ENCODE peak calls at places on chromosomes 13 and 19, in four cellular contexts. One of them, this sample, is unnamed.

GRCh38 chr19:5553892-5554291 is 13.9 kb downstream of the TINCR start:
- DNase-seq in A172: no peak
- DNase-seq in head of caudate nucleus: no peak
- DNase-seq in GM04504: no peak
- DNase-seq in this sample: no peak

GRCh38 chr19:54287456-54287855 is 6.5 kb upstream of the LILRB2 start:
- DNase-seq in A172: peak
- DNase-seq in head of caudate nucleus: no peak
- DNase-seq in GM04504: peak
- DNase-seq in this sample: no peak

GRCh38 chr19:10981496-10981895 is 20.7 kb downstream of the SMARCA4 start:
- DNase-seq in A172: peak
- DNase-seq in head of caudate nucleus: no peak
- DNase-seq in GM04504: no peak
- DNase-seq in this sample: peak

GRCh38 chr13:112177459-112177858 is 110.5 kb downstream of the SOX1 start:
- DNase-seq in A172: no peak
- DNase-seq in head of caudate nucleus: no peak
- DNase-seq in GM04504: no peak
- DNase-seq in this sample: no peak

GRCh38 chr19:14943601-14944000 is 2.3 kb downstream of the OR7C2 start:
- DNase-seq in A172: no peak
- DNase-seq in head of caudate nucleus: no peak
- DNase-seq in GM04504: no peak
- DNase-seq in this sample: peak

GRCh38 chr19:48338802-48339660 is 13.7 kb downstream of the EMP3 start:
- DNase-seq in A172: no peak
- DNase-seq in head of caudate nucleus: no peak
- DNase-seq in GM04504: no peak
- DNase-seq in this sample: peak

GRCh38 chr19:42352216-42352892 is 26.9 kb downstream of the MEGF8 start:
- DNase-seq in A172: no peak
- DNase-seq in head of caudate nucleus: peak
- DNase-seq in GM04504: no peak
- DNase-seq in this sample: peak

GRCh38 chr13:73060251-73061160 is 1.7 kb downstream of the KLF5 start:
- DNase-seq in A172: peak
- DNase-seq in head of caudate nucleus: peak
- DNase-seq in GM04504: peak
- DNase-seq in this sample: peak

GRCh38 chr19:16069813-16070365 is 6.4 kb upstream of the TPM4 start:
- DNase-seq in A172: no peak
- DNase-seq in head of caudate nucleus: no peak
- DNase-seq in GM04504: no peak
- DNase-seq in this sample: no peak

GRCh38 chr19:18204394-18205179 is 745 bp upstream of the RAB3A start:
- DNase-seq in A172: no peak
- DNase-seq in head of caudate nucleus: no peak
- DNase-seq in GM04504: no peak
- DNase-seq in this sample: no peak

GRCh38 chr13:99516153-99516929 is 15.1 kb downstream of the TM9SF2 start:
- DNase-seq in A172: no peak
- DNase-seq in head of caudate nucleus: no peak
- DNase-seq in GM04504: no peak
- DNase-seq in this sample: no peak

GRCh38 chr13:57633950-57634828 is 2.6 kb downstream of the PCDH17 start:
- DNase-seq in A172: no peak
- DNase-seq in head of caudate nucleus: peak
- DNase-seq in GM04504: no peak
- DNase-seq in this sample: peak

GRCh38 chr13:51333826-51334225 is 5.7 kb upstream of the SERPINE3 start:
- DNase-seq in A172: no peak
- DNase-seq in head of caudate nucleus: no peak
- DNase-seq in GM04504: no peak
- DNase-seq in this sample: no peak

GRCh38 chr19:49581007-49581508 is at the start of gene PRRG2:
- DNase-seq in A172: no peak
- DNase-seq in head of caudate nucleus: no peak
- DNase-seq in GM04504: no peak
- DNase-seq in this sample: no peak

GRCh38 chr19:44846455-44847143 is 502 bp downstream of the NECTIN2 start:
- DNase-seq in A172: no peak
- DNase-seq in head of caudate nucleus: no peak
- DNase-seq in GM04504: no peak
- DNase-seq in this sample: no peak

GRCh38 chr19:51098366-51099069 is 9.7 kb downstream of the CTU1 start:
- DNase-seq in A172: no peak
- DNase-seq in head of caudate nucleus: no peak
- DNase-seq in GM04504: no peak
- DNase-seq in this sample: no peak

GRCh38 chr13:45242070-45242469 is 41.2 kb upstream of the KCTD4 start:
- DNase-seq in A172: no peak
- DNase-seq in head of caudate nucleus: no peak
- DNase-seq in GM04504: no peak
- DNase-seq in this sample: no peak

GRCh38 chr19:18846862-18847515 is 15.2 kb downstream of the UPF1 start:
- DNase-seq in A172: peak
- DNase-seq in head of caudate nucleus: peak
- DNase-seq in GM04504: peak
- DNase-seq in this sample: peak

GRCh38 chr19:10617409-10618121 is 7.8 kb upstream of the SLC44A2 start:
- DNase-seq in A172: peak
- DNase-seq in head of caudate nucleus: no peak
- DNase-seq in GM04504: peak
- DNase-seq in this sample: no peak

GRCh38 chr19:2261438-2262172 is 5.4 kb upstream of the JSRP1 start:
- DNase-seq in A172: no peak
- DNase-seq in head of caudate nucleus: no peak
- DNase-seq in GM04504: no peak
- DNase-seq in this sample: no peak

GRCh38 chr19:13160557-13160956 is 10.3 kb downstream of the IER2 start:
- DNase-seq in A172: peak
- DNase-seq in head of caudate nucleus: no peak
- DNase-seq in GM04504: no peak
- DNase-seq in this sample: no peak

GRCh38 chr13:77696006-77696862 is 1.3 kb upstream of the SLAIN1 start:
- DNase-seq in A172: no peak
- DNase-seq in head of caudate nucleus: peak
- DNase-seq in GM04504: no peak
- DNase-seq in this sample: peak

GRCh38 chr19:29696045-29696682 is 18.9 kb downstream of the C19orf12 start:
- DNase-seq in A172: no peak
- DNase-seq in head of caudate nucleus: no peak
- DNase-seq in GM04504: no peak
- DNase-seq in this sample: no peak

GRCh38 chr13:42043676-42044075 is 4.8 kb upstream of the DGKH start:
- DNase-seq in A172: no peak
- DNase-seq in head of caudate nucleus: no peak
- DNase-seq in GM04504: no peak
- DNase-seq in this sample: no peak

GRCh38 chr13:44903596-44903995 is 85.7 kb downstream of the NUFIP1 start:
- DNase-seq in A172: no peak
- DNase-seq in head of caudate nucleus: peak
- DNase-seq in GM04504: peak
- DNase-seq in this sample: no peak

GRCh38 chr19:36679455-36679854 is 8.0 kb upstream of the ZNF567 start:
- DNase-seq in A172: no peak
- DNase-seq in head of caudate nucleus: no peak
- DNase-seq in GM04504: no peak
- DNase-seq in this sample: no peak

GRCh38 chr13:27170521-27171243 is 929 bp downstream of the USP12 start:
- DNase-seq in A172: peak
- DNase-seq in head of caudate nucleus: peak
- DNase-seq in GM04504: no peak
- DNase-seq in this sample: peak

GRCh38 chr13:93876236-93876635 is 603.2 kb downstream of the DCT start:
- DNase-seq in A172: no peak
- DNase-seq in head of caudate nucleus: no peak
- DNase-seq in GM04504: no peak
- DNase-seq in this sample: no peak

GRCh38 chr19:50167314-50167721 is 4.2 kb upstream of the IZUMO2 start:
- DNase-seq in A172: peak
- DNase-seq in head of caudate nucleus: no peak
- DNase-seq in GM04504: no peak
- DNase-seq in this sample: no peak

GRCh38 chr13:106176103-106176502 is 359.4 kb downstream of the EFNB2 start:
- DNase-seq in A172: peak
- DNase-seq in head of caudate nucleus: no peak
- DNase-seq in GM04504: peak
- DNase-seq in this sample: no peak

GRCh38 chr19:29653398-29653797 is 11.9 kb upstream of the PLEKHF1 start:
- DNase-seq in A172: no peak
- DNase-seq in head of caudate nucleus: no peak
- DNase-seq in GM04504: no peak
- DNase-seq in this sample: no peak

GRCh38 chr19:16233081-16233776 is 35.5 kb downstream of the AP1M1 start:
- DNase-seq in A172: no peak
- DNase-seq in head of caudate nucleus: no peak
- DNase-seq in GM04504: no peak
- DNase-seq in this sample: peak

GRCh38 chr13:105940882-105941281 is 594.6 kb downstream of the EFNB2 start:
- DNase-seq in A172: no peak
- DNase-seq in head of caudate nucleus: no peak
- DNase-seq in GM04504: no peak
- DNase-seq in this sample: no peak

GRCh38 chr19:18590273-18591272 is 2.0 kb downstream of the REX1BD start:
- DNase-seq in A172: no peak
- DNase-seq in head of caudate nucleus: peak
- DNase-seq in GM04504: no peak
- DNase-seq in this sample: peak

GRCh38 chr13:73715114-73715909 is 418.9 kb downstream of the KLF12 start:
- DNase-seq in A172: no peak
- DNase-seq in head of caudate nucleus: no peak
- DNase-seq in GM04504: no peak
- DNase-seq in this sample: peak

GRCh38 chr13:57326532-57326931 is 159.5 kb downstream of the PRR20E start:
- DNase-seq in A172: no peak
- DNase-seq in head of caudate nucleus: no peak
- DNase-seq in GM04504: no peak
- DNase-seq in this sample: no peak

GRCh38 chr19:44960906-44961734 is 5.9 kb downstream of the CLPTM1 start:
- DNase-seq in A172: no peak
- DNase-seq in head of caudate nucleus: no peak
- DNase-seq in GM04504: no peak
- DNase-seq in this sample: no peak

GRCh38 chr13:52399708-52400107 is 6.3 kb downstream of the THSD1 start:
- DNase-seq in A172: no peak
- DNase-seq in head of caudate nucleus: no peak
- DNase-seq in GM04504: no peak
- DNase-seq in this sample: no peak